ENCODE peak calls at places on chromosomes 1 and 21, in four cellular contexts. Z, O, L and T are unnamed samples. For H4K20me1 and H3K9me3, the result is how much of the 10 kb centered on the place peaks cover.

GRCh38 chr1:40794915-40795715 is 11.5 kb downstream of the KCNQ4 start:
- DNase-seq in L (peak), Z (no peak), O (no peak), T (no peak)

GRCh38 chr1:205772607-205773032 is 2.7 kb downstream of the RAB29 start:
- DNase-seq in O (no peak), Z (no peak), L (no peak), T (no peak)

GRCh38 chr1:98452162-98452561 is 209.4 kb upstream of the SNX7 start:
- DNase-seq in Z (no peak), O (no peak), L (no peak), T (no peak)

GRCh38 chr1:47164552-47164951 is 25.3 kb downstream of the PDZK1IP1 start:
- DNase-seq in O (no peak), L (no peak), Z (no peak), T (no peak)

GRCh38 chr1:93007941-93008577 is 46.8 kb upstream of the DIPK1A start:
- DNase-seq in O (peak), Z (peak), L (no peak), T (no peak)

GRCh38 chr1:33696962-33697361 is 166.9 kb upstream of the HMGB4 start:
- DNase-seq in Z (no peak), L (no peak), O (no peak), T (no peak)

GRCh38 chr1:243421784-243422183 is 165.9 kb downstream of the SDCCAG8 start:
- DNase-seq in O (no peak), L (peak), Z (peak), T (peak)

GRCh38 chr21:44920694-44921604 is at the start of gene ITGB2:
- DNase-seq in O (no peak), L (peak), Z (no peak), T (no peak)

GRCh38 chr1:207365063-207365462 is 43.6 kb downstream of the CD55 start:
- DNase-seq in Z (no peak), O (no peak), L (no peak), T (no peak)

GRCh38 chr1:154726443-154726842 is 118.5 kb upstream of the ADAR start:
- DNase-seq in Z (peak), O (peak), L (no peak), T (no peak)

GRCh38 chr1:44239961-44240371 is 26.7 kb downstream of the DMAP1 start:
- DNase-seq in O (no peak), Z (no peak), L (no peak), T (no peak)

GRCh38 chr1:209455133-209455532 is 128.4 kb upstream of the CAMK1G start:
- DNase-seq in Z (no peak), L (no peak), O (peak), T (no peak)

GRCh38 chr1:168932539-168932938 is 174.0 kb upstream of the ATP1B1 start:
- DNase-seq in Z (no peak), L (no peak), O (peak), T (no peak)

GRCh38 chr1:205061665-205062069 is 18.7 kb downstream of the CNTN2 start:
- DNase-seq in O (peak), Z (peak), L (peak), T (peak)

GRCh38 chr1:244137725-244138124 is 86.6 kb downstream of the ZBTB18 start:
- DNase-seq in Z (peak), L (no peak), O (no peak), T (no peak)

GRCh38 chr1:148372731-148373130 is 110.4 kb downstream of the PPIAL4G start:
- DNase-seq in L (no peak), Z (no peak), O (peak), T (no peak)

GRCh38 chr21:39347537-39347936 is 1.4 kb downstream of the HMGN1 start:
- DNase-seq in L (no peak), O (no peak), Z (no peak), T (no peak)

GRCh38 chr1:96962807-96963206 is 241.2 kb downstream of the PTBP2 start:
- DNase-seq in L (no peak), Z (peak), O (peak), T (no peak)

GRCh38 chr1:62089570-62089969 is 105.1 kb upstream of the L1TD1 start:
- DNase-seq in L (no peak), O (no peak), Z (no peak), T (no peak)

GRCh38 chr21:46005481-46005881 is 23.9 kb downstream of the COL6A1 start:
- DNase-seq in Z (no peak), L (no peak), O (no peak), T (no peak)

GRCh38 chr21:41961282-41961701 is 7.5 kb upstream of the C2CD2 start:
- DNase-seq in O (no peak), Z (peak), L (no peak), T (no peak)

GRCh38 chr1:226882187-226882586 is 11.8 kb downstream of the PSEN2 start:
- DNase-seq in O (no peak), L (no peak), Z (no peak), T (no peak)

GRCh38 chr21:39119696-39120290 is 63.5 kb downstream of the PSMG1 start:
- DNase-seq in L (no peak), O (no peak), Z (no peak), T (no peak)

GRCh38 chr1:220894025-220894923 is 15.0 kb downstream of the HLX start:
- DNase-seq in O (no peak), Z (no peak), L (no peak), T (peak)

GRCh38 chr1:5394111-5394510 is 598.1 kb downstream of the NPHP4 start:
- DNase-seq in O (no peak), Z (no peak), L (no peak), T (no peak)

GRCh38 chr1:167431261-167431908 is 86.9 kb downstream of the CD247 start:
- DNase-seq in O (no peak), Z (no peak), L (no peak), T (peak)

GRCh38 chr1:71294178-71294577 is 213.3 kb upstream of the ZRANB2 start:
- DNase-seq in O (no peak), Z (no peak), L (no peak), T (no peak)

GRCh38 chr1:169586395-169587255 is at the start of gene F5:
- DNase-seq in L (peak), O (peak), Z (peak), T (peak)

GRCh38 chr1:66446261-66447001 is 87.5 kb upstream of the SGIP1 start:
- DNase-seq in L (peak), Z (peak), O (peak), T (peak)

GRCh38 chr1:110159160-110159559 is 8.9 kb downstream of the SLC6A17 start:
- DNase-seq in L (no peak), Z (no peak), O (no peak), T (no peak)

GRCh38 chr1:180470031-180470430 is 32.3 kb downstream of the ACBD6 start:
- DNase-seq in L (no peak), Z (no peak), O (no peak), T (no peak)

DNA sequence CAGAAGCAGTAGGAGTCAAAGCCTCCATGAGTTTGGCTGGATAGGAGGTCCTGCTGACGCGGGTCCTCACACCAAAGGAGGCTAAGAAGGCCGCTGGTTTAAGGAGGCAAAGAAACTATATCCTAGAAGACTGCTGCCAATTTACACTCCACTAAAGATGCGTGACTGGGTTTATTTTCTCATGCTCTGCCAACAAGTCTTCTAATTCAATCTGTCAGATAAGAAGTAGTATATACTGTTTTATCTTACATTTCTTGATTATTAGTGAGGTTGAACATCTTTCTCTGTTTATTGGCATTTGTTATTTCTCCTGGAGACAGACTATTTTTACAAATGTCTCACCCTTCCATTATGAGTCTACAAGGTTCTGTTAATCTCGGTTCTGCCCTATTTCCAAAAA is 34.1 kb downstream of the ACBD6 start:
- DNase-seq in O (no peak), L (no peak), Z (no peak), T (no peak)
- H4K20me1 ChIP-seq in O (under half), L (under half), Z (under half), T (under half)

GRCh38 chr1:4086085-4086850 is 186.2 kb upstream of the C1orf174 start:
- DNase-seq in Z (no peak), O (no peak), L (no peak), T (no peak)

GRCh38 chr1:4084896-4085295 is 184.8 kb upstream of the C1orf174 start:
- DNase-seq in Z (no peak), O (no peak), L (no peak), T (no peak)

GRCh38 chr1:4087530-4088420 is 187.7 kb upstream of the C1orf174 start:
- DNase-seq in O (no peak), Z (no peak), L (no peak), T (no peak)

GRCh38 chr1:4088676-4089075 is 188.6 kb upstream of the C1orf174 start:
- DNase-seq in Z (no peak), L (no peak), O (no peak), T (no peak)

DNA sequence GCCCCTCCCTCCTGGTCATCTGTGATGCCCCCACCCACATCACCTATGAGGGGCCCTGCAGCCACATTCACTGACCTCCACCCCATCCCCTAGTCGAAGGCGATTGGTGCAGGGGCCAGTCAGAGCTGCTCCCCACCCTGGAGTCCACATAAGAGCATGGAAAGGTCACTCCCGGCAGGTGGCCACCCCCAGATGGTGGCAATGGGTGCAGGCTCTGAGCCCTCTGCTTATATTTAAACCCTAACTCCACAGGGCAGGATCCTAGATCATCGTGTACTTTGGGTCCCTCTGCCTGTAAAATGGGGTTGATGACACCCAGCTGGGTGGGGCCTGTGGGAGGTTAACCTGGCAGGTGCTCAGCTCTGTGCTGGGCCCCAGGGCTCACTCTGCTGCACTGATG is 186.8 kb upstream of the C1orf174 start:
- DNase-seq in O (no peak), L (no peak), Z (no peak), T (no peak)
- H3K9me3 ChIP-seq in O (under half), L (under half), Z (under half), T (under half)

GRCh38 chr1:236155841-236156503 is 13.6 kb downstream of the GPR137B start:
- DNase-seq in Z (no peak), L (no peak), O (no peak), T (no peak)
- H4K20me1 ChIP-seq in Z (under half), L (under half), O (under half), T (under half)

DNA sequence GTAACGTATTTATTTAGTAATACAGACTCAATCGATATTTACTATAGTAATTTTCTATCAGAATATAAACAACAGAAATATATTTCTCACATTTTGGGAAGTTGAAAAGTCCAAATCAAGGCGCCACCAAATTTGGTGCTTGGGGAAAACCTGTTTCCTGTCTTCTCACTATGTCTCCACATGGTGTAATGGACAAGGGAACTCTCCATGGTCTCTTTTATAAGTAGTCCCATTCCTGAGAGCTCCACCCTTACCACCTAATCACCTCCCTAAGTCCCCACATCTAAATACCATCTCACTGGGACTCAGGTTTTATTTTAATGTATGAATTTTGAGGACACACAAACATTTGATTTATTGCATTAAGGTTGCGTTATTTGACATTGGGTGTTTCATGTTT is 848.0 kb downstream of the LTN1 start:
- DNase-seq in O (no peak), Z (no peak), L (no peak), T (no peak)
- H3K9me3 ChIP-seq in O (under half), Z (under half), L (under half), T (under half)